ENCODE peak calls at places on chromosome 2, in four cellular contexts. I, N, E and C are unnamed samples.

GRCh38 chr2:9631484-9631819 is 655 bp upstream of the YWHAQ start:
- DNase-seq in I (no peak), N (no peak), E (no peak), C (no peak)

GRCh38 chr2:113225505-113226259 is 51.9 kb downstream of the PSD4 start:
- DNase-seq in I (no peak), N (no peak), E (no peak), C (no peak)

GRCh38 chr2:138267161-138267901 is 234.2 kb upstream of the SPOPL start:
- DNase-seq in I (no peak), N (no peak), E (no peak), C (no peak)

GRCh38 chr2:69046221-69046662 is 33.3 kb downstream of the ANTXR1 start:
- DNase-seq in I (no peak), N (no peak), E (no peak), C (no peak)

GRCh38 chr2:163884416-163884815 is 148.6 kb upstream of the FIGN start:
- DNase-seq in I (no peak), N (no peak), E (no peak), C (no peak)

GRCh38 chr2:233919938-233920337 is 2.8 kb downstream of the TRPM8 start:
- DNase-seq in I (no peak), N (no peak), E (no peak), C (no peak)

GRCh38 chr2:1641498-1641897 is 102.8 kb downstream of the PXDN start:
- DNase-seq in I (no peak), N (no peak), E (no peak), C (no peak)

GRCh38 chr2:27431395-27431794 is 3.0 kb downstream of the NRBP1 start:
- DNase-seq in I (no peak), N (no peak), E (no peak), C (no peak)

GRCh38 chr2:212843409-212844199 is 305.0 kb upstream of the ERBB4 start:
- DNase-seq in I (no peak), N (peak; percentile 89), E (no peak), C (no peak)

GRCh38 chr2:218985325-218986091 is 524 bp upstream of the FEV start:
- DNase-seq in I (no peak), N (no peak), E (no peak), C (peak; percentile 59)

DNA sequence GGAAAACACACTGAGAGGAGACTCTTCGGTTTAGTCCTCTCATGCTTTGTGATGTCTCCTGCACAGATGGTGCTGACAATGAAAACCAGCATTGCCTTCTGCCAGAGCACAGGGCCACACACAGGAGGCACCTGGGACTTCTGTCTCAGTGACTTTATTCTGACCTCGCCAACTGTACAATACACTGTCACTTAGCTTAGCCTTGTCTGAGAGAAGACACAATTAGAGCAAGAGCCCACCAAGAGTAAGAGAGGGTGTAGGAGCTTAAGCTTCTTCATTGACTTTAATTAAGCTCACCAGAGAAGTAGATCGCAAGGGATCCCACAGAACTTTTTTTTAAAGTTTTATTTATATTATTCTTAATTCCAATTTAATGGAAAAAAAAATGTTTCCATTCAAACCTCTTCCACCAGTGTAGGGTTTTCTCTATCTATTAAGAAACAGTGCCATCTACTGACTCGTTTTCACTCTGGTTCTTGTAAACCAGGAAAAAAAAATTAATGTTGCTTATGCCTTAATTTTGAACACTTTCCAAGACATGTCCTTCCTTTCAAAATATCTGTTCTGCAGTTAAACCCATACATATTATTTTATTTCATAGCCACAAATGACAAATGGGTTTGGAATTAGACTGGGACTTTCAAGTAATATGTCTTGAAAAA is 42.4 kb upstream of the DDX18 start:
- DNase-seq in I (no peak), N (no peak), E (no peak), C (no peak)
- TF ChIP-seq CTCF in I (no peak), N (peak; percentile 66), E (peak; percentile 46), C (peak; percentile 65)

GRCh38 chr2:20674974-20675679 is 8.2 kb downstream of the GDF7 start:
- DNase-seq in I (no peak), N (no peak), E (no peak), C (no peak)
- TF ChIP-seq CTCF in I (no peak), N (no peak), E (no peak), C (no peak)

GRCh38 chr2:230412846-230413245 is 3.2 kb upstream of the SP100 start:
- DNase-seq in I (no peak), N (no peak), E (no peak), C (no peak)

GRCh38 chr2:230412369-230412706 is 3.7 kb upstream of the SP100 start:
- DNase-seq in I (no peak), N (no peak), E (no peak), C (no peak)

GRCh38 chr2:230410861-230411464 is 5.0 kb upstream of the SP100 start:
- DNase-seq in I (no peak), N (no peak), E (no peak), C (no peak)

GRCh38 chr2:230410263-230410662 is 5.7 kb upstream of the SP100 start:
- DNase-seq in I (no peak), N (no peak), E (no peak), C (no peak)

DNA sequence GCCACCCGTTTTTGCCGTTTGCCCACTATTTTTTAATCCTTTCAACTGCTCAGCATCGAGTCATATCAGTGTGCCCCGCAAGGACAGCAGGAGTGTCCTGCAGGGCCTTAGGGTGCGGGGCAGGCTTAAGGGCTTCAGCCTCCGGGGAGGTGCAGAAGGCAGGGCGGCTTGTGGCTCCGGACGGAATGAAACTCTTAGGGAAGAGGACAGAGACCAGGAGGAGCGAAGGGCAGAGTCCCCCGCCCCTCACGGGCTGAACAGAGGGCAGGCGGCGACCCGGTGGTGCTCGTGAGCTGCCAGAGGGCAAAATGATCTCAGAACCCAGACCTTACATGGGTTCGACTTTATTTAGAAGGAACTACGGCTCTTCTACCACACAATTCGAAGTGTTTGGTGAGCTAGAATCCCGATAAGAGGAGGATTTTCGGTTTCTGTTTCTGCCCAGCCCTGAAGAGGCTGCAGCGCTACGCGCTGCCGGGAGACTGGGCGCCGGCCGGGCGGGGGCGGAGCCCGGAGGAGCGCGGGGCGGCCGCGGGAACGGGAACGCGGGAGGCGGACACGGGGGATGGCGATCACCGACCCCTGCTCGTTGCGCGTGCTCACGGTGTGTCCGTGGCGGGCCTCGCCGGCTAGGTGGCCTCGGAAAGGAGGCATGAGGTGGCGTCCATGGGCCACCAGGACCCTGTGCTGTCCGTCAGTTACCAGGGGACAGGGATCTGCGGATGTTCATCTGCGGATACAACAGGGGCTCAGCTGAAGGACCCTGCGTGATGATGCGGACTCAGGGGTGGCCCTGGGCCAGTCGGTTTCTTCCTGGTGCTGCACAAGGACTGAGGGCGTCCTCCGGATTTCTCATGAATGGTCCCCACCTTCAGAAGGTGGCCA is 4.3 kb upstream of the SP100 start:
- DNase-seq in I (peak; percentile 61), N (no peak), E (peak; percentile 65), C (peak; percentile 37)
- TF ChIP-seq CTCF in I (no peak), N (peak; percentile 8), E (no peak), C (no peak)

DNA sequence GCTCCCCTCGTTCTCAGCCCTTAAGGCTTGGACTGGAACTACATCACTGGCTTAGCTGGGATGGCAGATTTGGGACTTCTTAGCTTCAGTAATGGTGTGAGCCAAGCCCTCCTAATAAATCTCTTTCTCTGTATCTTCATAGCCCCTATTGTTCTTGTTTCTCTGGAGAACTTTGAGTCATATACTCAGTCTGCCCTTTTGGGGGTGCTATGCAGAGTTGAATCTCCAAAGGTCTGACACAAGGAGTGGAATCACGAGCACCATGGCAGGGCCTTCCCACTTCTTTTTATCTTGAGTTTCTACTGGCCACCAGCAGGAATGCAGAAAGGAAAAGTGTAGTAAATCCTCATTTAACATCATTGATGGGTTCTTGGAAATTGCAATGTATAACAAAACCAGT is 13.3 kb upstream of the TGFA start:
- DNase-seq in I (no peak), N (no peak), E (no peak), C (no peak)
- TF ChIP-seq CTCF in I (no peak), N (no peak), E (no peak), C (no peak)

GRCh38 chr2:8382485-8382884 is 299.4 kb upstream of the ID2 start:
- DNase-seq in I (no peak), N (no peak), E (no peak), C (no peak)
- TF ChIP-seq CTCF in I (no peak), N (no peak), E (no peak), C (no peak)